ENCODE peak calls at places on chromosome 14, in four cellular contexts. J is K562, C is GM12878, O is HepG2. M is an unnamed sample.

GRCh38 chr14:68268719-68269118 is 449.1 kb downstream of the RAD51B start:
- DNase-seq in J (no peak), C (no peak), O (no peak), M (no peak)

GRCh38 chr14:33682746-33683145 is 268.1 kb downstream of the EGLN3 start:
- DNase-seq in J (no peak), C (no peak), O (no peak), M (no peak)

GRCh38 chr14:102746568-102747438 is 30.4 kb upstream of the TRAF3 start:
- DNase-seq in J (no peak), O (no peak), C (no peak), M (no peak)

GRCh38 chr14:101843665-101844064 is 82.2 kb downstream of the PPP2R5C start:
- DNase-seq in O (no peak), J (no peak), C (peak), M (no peak)

GRCh38 chr14:39232554-39233415 is 930 bp upstream of the MIA2 start:
- DNase-seq in C (no peak), O (peak), J (no peak), M (no peak)

GRCh38 chr14:69654109-69654508 is 42.7 kb downstream of the SUSD6 start:
- DNase-seq in O (no peak), C (no peak), J (no peak), M (no peak)

GRCh38 chr14:105908481-105908911 is 382.1 kb downstream of the TMEM121 start:
- DNase-seq in C (no peak), O (no peak), J (no peak), M (no peak)

GRCh38 chr14:56630707-56631106 is 51.1 kb downstream of the TMEM260 start:
- DNase-seq in J (no peak), O (no peak), C (no peak), M (no peak)

GRCh38 chr14:31770271-31770670 is 209.1 kb downstream of the NUBPL start:
- DNase-seq in O (no peak), C (no peak), J (no peak), M (no peak)

GRCh38 chr14:19799880-19800279 is 3.7 kb upstream of the OR4N2 start:
- DNase-seq in O (no peak), J (no peak), C (no peak), M (no peak)

GRCh38 chr14:76056128-76056527 is 70.6 kb downstream of the IFT43 start:
- DNase-seq in O (no peak), J (peak), C (no peak), M (peak)

DNA sequence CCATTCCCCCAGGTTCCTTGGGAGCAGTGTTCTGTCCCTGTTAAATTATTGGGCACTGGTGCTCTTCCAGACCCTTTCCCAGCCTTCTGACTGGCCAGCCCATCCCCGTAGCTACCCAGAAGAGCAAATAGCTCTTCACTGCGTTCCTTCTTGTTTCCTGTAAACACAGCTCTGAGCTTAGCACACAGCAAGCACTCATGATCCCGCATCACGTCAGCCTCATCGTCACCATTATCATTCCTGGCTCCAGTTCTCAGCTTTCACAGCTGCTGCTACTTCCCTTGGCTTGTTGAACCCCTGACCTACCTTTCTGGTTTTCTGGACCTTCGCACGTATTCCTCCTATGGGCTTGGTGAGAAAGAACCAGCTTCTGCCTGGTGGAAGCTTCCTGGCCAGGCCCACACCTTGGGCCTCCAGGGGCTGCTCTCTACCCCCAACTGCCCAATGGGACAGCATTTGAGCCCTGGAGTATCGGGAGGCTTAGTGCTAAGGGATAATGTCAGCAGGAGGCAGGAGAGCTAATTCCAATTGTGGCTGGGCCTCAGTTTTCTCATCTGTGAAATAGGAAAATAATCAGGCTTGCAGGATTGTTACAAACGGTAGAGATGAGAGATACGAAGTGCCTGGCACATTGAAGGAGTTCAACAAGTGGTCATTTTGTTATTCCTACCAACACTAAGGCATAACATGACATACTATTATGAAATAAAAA is 22.6 kb upstream of the PAPOLA start:
- DNase-seq in C (no peak), J (no peak), O (peak), M (no peak)
- TF ChIP-seq ETV6 in C (no peak), J (no peak), O (no peak), M (no peak)

DNA sequence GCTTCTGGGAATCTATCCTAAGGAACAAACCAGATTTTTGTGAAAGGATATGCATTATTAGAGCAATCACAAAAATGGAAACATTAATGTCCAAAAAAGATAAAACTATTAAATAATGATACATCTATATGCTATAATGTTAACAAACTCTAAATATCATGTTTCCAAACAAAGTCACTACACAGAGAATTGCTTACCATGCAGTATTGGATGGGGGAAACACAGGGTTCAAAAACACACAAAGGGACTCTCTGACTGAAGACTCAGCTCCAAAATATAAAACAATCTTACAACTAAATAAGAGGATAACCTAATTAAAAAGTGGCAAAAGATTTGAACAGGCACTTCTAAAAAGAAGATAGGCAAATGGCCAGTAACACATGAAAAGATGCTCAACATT is 304.2 kb downstream of the DPF3 start:
- DNase-seq in O (no peak), C (no peak), J (no peak), M (no peak)
- TF ChIP-seq ETV6 in O (no peak), C (no peak), J (no peak), M (no peak)

DNA sequence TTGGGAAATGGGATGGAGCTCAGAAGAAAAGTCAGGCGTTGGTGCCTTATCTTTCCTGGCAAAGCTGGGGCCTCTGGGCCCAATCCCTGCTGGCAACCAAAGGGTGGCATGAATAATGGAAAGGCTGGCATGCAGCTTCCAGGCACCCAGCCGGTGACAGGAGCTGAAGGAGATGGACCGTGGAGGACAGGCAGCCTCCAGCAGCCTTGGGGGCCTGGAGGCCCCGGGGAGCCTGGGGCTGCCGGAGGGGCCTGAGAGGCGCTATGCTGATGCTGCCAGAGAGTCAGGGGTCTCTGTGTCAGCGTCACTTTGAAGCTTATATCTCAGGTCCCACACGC is 38.2 kb upstream of the EML1 start:
- DNase-seq in C (no peak), O (no peak), J (no peak), M (no peak)
- TF ChIP-seq ETV6 in C (no peak), O (no peak), J (no peak), M (no peak)

GRCh38 chr14:89188492-89188891 is 228.5 kb downstream of the FOXN3 start:
- DNase-seq in C (no peak), O (no peak), J (no peak), M (no peak)

GRCh38 chr14:89184952-89185351 is 232.1 kb downstream of the FOXN3 start:
- DNase-seq in O (no peak), C (no peak), J (no peak), M (no peak)

GRCh38 chr14:89185919-89186849 is 230.8 kb downstream of the FOXN3 start:
- DNase-seq in C (no peak), O (no peak), J (no peak), M (no peak)

GRCh38 chr14:89187501-89187900 is 229.5 kb downstream of the FOXN3 start:
- DNase-seq in J (no peak), O (no peak), C (no peak), M (no peak)

DNA sequence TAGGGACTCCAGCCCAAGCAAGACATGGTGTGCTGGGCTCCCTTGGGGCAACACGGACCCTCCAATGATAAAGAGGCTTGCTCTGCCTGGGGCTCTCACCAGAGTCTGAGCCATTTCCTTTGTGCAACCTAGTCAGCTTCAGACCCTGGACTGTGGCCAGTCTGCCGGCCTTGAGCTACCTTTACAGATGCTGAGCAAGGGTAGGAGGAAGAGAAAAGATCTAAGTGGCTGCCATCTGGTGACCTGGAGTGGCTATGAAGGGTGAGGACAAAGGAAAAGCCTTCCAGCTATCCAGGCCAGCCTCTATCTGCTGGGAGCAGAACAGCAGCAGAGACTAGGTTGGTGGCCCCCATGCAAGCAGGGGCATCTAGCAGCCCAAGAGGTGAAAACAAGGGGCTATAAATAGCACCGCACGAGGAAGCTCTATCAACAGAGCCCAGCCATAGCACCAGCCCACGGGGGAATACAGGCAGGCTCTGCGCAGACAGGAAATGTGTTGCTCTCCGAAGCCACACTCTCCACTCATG is 230.1 kb downstream of the FOXN3 start:
- DNase-seq in C (no peak), J (no peak), O (no peak), M (no peak)
- TF ChIP-seq ETV6 in C (no peak), J (no peak), O (no peak), M (no peak)

M was measured in WTC11.